ENCODE peak calls at places on chromosomes 1 and 21, in six cellular contexts. U is neuronal stem cell, I is mesenchymal stem cell, W is mesendoderm, O is H9, K is H1. C is an unnamed sample.

GRCh38 chr1:15007842-15008241 is 145.7 kb upstream of the TMEM51 start:
- DNase-seq in K (no peak), U (no peak), W (no peak), I (no peak), O (no peak), C (no peak)

GRCh38 chr1:218939095-218939494 is 234.6 kb upstream of the LYPLAL1 start:
- DNase-seq in K (no peak), I (no peak), U (no peak), O (no peak), W (no peak), C (no peak)

GRCh38 chr1:80882552-80882951 is 918.2 kb upstream of the ADGRL2 start:
- DNase-seq in U (no peak), I (peak), K (no peak), O (no peak), W (peak), C (peak)

GRCh38 chr1:42844592-42845140 is 1.7 kb upstream of the ZNF691 start:
- DNase-seq in W (no peak), O (no peak), U (no peak), K (no peak), I (peak), C (peak)

GRCh38 chr1:42783092-42783491 is 1.7 kb upstream of the TMEM269 start:
- DNase-seq in I (no peak), U (no peak), O (no peak), K (no peak), W (no peak), C (no peak)

GRCh38 chr1:25871086-25871703 is 4.3 kb downstream of the PAQR7 start:
- DNase-seq in O (no peak), I (no peak), K (no peak), U (no peak), W (peak), C (no peak)

GRCh38 chr1:55322842-55323241 is 107.7 kb upstream of the USP24 start:
- DNase-seq in U (no peak), O (no peak), W (no peak), I (no peak), K (no peak), C (no peak)

GRCh38 chr1:8754993-8755392 is 62.4 kb downstream of the RERE start:
- DNase-seq in U (no peak), W (no peak), I (no peak), K (no peak), O (no peak), C (no peak)

GRCh38 chr1:243667133-243667532 is 182.9 kb downstream of the AKT3 start:
- DNase-seq in K (no peak), O (no peak), W (no peak), I (no peak), U (no peak), C (no peak)

GRCh38 chr1:44101356-44101755 is 17.3 kb upstream of the KLF17 start:
- DNase-seq in I (no peak), O (no peak), U (no peak), W (no peak), K (no peak), C (peak)

GRCh38 chr1:230938924-230939368 is 39.7 kb downstream of the TTC13 start:
- DNase-seq in I (no peak), K (no peak), W (no peak), U (no peak), O (no peak), C (no peak)

GRCh38 chr1:98078586-98078985 is 157.8 kb upstream of the DPYD start:
- DNase-seq in W (no peak), K (no peak), U (no peak), O (no peak), I (no peak), C (peak)

GRCh38 chr1:174158767-174159252 is 510 bp upstream of the RABGAP1L start:
- DNase-seq in K (no peak), I (no peak), U (peak), O (no peak), W (no peak), C (no peak)

GRCh38 chr1:190453550-190453949 is 24.1 kb downstream of the BRINP3 start:
- DNase-seq in O (no peak), W (no peak), K (no peak), I (no peak), U (no peak), C (peak)

GRCh38 chr1:240134596-240134995 is 42.9 kb downstream of the FMN2 start:
- DNase-seq in O (no peak), W (no peak), K (no peak), U (no peak), I (no peak), C (peak)

GRCh38 chr1:248404024-248404423 is 1.2 kb downstream of the OR2T1 start:
- DNase-seq in I (peak), K (no peak), W (peak), O (no peak), U (peak), C (peak)

GRCh38 chr1:109904105-109904817 is 6.4 kb upstream of the CSF1 start:
- DNase-seq in I (no peak), O (no peak), U (no peak), W (no peak), K (no peak), C (no peak)

GRCh38 chr1:161763522-161764098 is 2.5 kb upstream of the ATF6 start:
- DNase-seq in I (peak), W (peak), K (no peak), U (no peak), O (no peak), C (no peak)

GRCh38 chr1:156233421-156234127 is 8.4 kb upstream of the BGLAP start:
- DNase-seq in K (no peak), W (peak), I (peak), O (no peak), U (no peak), C (peak)

GRCh38 chr21:33901421-33902288 is 13.9 kb downstream of the ATP5PO start:
- DNase-seq in U (no peak), K (peak), O (peak), I (peak), W (peak), C (peak)

DNA sequence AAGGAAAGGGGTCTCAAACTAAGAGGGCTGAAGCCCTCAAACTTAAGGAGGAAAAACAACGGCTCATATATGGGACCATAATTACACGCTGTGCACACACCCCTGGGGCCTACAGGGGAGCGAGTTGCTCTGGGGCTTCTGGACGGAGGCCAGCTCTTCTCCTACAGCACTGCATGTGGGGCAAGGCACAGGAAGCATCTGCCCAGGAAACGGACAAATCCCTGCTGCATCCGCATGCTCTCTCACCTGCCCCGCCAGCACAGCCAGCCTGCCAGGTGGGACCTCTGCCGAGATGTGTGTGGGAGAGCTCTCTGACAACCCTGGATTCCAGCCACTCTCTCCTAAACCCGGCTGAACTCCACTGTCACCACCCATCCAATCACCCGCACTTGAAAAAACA is 54.1 kb downstream of the MRPL37 start:
- DNase-seq in O (no peak), W (no peak), K (no peak), I (no peak), U (no peak), C (peak)
- H3K18ac ChIP-seq in O (no peak), W (no peak), K (no peak), I (no peak), U (no peak), C (no peak)

GRCh38 chr1:71072273-71072672 is 8.6 kb downstream of the ZRANB2 start:
- DNase-seq in K (no peak), O (no peak), U (no peak), I (no peak), W (no peak), C (no peak)

GRCh38 chr1:71071720-71072119 is 9.1 kb downstream of the ZRANB2 start:
- DNase-seq in U (no peak), W (no peak), K (no peak), I (no peak), O (no peak), C (no peak)

DNA sequence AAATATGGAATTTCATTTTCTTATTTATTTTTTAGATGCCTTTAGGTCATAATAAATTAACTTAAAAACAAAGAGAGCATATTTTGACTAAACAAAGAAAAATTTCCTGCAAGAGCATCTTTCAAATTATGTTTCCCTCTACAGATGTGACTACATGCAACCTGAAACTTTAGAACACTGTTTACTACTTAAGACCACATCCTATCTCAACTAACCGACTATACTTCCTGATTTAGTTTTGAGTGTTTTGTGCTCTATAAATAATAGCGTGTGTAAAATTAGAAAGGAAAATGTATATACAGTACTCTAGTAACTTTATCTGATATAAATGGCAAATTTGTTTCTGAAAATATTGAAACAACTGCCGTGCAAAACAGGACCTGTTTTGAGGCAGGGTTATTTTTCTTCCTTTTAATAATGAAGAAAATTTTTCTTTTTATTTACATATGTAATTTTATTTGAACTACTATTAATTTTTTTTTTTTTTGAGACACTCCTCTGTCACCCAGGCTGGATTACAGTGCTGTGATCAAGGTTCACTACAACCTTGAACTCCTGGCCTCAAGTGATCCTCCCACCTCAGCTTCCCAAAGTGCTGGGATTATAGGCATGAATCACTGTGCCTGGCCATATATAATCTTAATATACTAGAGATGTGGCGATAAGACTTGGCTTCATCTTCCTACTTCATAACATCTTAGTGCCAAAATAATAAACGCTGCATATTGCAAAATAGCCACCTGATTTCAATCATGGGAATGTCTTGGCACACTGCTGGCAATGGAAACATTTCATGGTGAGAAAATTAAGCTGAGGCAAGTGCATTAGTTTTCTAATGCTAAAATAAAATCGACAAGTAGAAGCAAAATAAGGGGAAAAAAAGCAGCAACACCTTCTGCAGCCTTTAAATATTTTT is 12.3 kb downstream of the ZRANB2 start:
- DNase-seq in O (no peak), U (no peak), K (no peak), I (no peak), W (no peak), C (no peak)
- H2BK15ac ChIP-seq in O (no peak), U (no peak), K (no peak), I (no peak), W (no peak), C (no peak)

GRCh38 chr1:37514350-37515184 is at the start of gene MEAF6:
- DNase-seq in W (peak), I (peak), K (peak), O (peak), U (peak), C (peak)
- H3K18ac ChIP-seq in W (peak), I (peak), K (peak), O (peak), U (peak), C (peak)

GRCh38 chr1:11525151-11525505 is 46.2 kb downstream of the DISP3 start:
- DNase-seq in W (no peak), O (no peak), I (no peak), K (no peak), U (no peak), C (no peak)

GRCh38 chr1:11527541-11528452 is 48.8 kb downstream of the DISP3 start:
- DNase-seq in W (no peak), U (no peak), O (peak), K (no peak), I (no peak), C (no peak)

GRCh38 chr1:11525516-11525915 is 46.6 kb downstream of the DISP3 start:
- DNase-seq in U (no peak), I (no peak), W (no peak), O (no peak), K (no peak), C (no peak)

GRCh38 chr1:11524465-11525150 is 45.7 kb downstream of the DISP3 start:
- DNase-seq in O (no peak), I (no peak), U (no peak), W (no peak), K (no peak), C (no peak)

DNA sequence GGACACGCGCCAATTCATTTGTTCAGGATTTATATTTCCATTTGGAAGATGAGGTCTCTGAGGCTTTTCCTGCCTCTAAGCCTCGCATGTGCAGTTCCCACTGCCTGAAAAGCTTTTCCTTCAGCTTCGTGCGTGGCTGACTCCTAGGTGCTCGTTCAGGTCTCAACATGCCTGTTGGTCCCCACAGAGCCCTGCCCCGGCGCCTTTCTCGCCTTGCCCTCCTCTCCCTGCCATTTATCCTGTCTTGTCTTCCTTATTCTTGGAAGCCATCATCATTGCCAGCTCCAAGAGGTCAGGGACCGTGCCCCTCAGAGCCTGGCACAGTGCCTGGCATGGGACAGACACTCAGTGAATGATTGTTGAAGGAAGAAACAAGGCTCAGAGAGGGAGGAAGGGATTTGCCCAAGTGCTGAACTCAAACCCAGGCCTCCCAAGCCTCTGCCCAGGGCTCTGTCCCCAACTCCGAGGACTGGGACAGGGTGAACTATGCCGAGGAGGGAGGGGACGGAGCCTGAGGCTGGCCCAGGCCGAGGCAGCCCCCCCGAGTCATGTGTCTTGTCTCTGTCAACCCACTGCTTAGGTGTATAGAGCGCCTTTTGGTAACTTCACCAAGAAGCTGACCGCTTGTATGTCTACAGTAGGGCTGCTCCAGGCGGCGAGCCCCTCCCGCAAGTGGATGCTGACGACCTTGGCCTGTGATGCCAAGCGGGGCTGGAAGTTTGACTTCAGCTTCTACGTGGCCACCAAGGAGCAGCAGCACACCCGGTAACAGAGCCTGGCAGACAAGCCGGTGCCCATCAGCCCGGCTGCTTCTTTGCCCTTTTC is 47.3 kb downstream of the DISP3 start:
- DNase-seq in W (no peak), K (no peak), U (no peak), O (no peak), I (no peak), C (no peak)
- H2BK15ac ChIP-seq in W (no peak), K (no peak), U (peak), O (no peak), I (no peak), C (no peak)

GRCh38 chr1:40901886-40902633 is 39.9 kb upstream of the CITED4 start:
- DNase-seq in W (peak), I (peak), U (no peak), O (peak), K (no peak), C (peak)
- H3K18ac ChIP-seq in W (no peak), I (no peak), U (no peak), O (no peak), K (no peak), C (peak)

GRCh38 chr1:67372898-67373297 is 57.3 kb downstream of the SERBP1 start:
- DNase-seq in K (no peak), U (no peak), O (no peak), W (no peak), I (no peak), C (no peak)

GRCh38 chr1:67367370-67368345 is 60.0 kb downstream of the IL12RB2 start:
- DNase-seq in U (no peak), O (no peak), K (no peak), I (peak), W (no peak), C (peak)

GRCh38 chr1:67372136-67372535 is 58.1 kb downstream of the SERBP1 start:
- DNase-seq in O (no peak), I (peak), W (no peak), U (no peak), K (no peak), C (peak)

GRCh38 chr1:67371043-67371442 is 59.2 kb downstream of the SERBP1 start:
- DNase-seq in I (no peak), K (no peak), W (no peak), O (no peak), U (no peak), C (no peak)

DNA sequence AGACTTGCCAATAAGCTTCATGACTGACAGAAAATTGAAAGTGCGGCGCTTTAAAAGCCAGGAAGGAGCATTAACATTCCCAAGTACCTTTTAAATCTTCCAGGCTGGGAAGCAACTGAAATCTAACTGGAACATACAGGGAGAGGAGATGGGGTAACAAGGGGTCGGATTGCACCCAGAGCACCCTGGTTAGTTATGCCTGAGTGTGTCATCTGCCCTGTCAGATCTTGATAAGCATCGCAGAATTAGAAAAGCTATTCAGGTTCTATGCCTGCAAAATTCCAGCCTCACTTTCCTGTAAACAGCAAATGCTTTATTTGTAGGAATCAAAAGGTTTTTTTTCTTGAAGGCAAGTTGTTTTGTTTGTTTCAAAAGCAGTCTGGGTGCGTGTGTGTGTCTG is 58.5 kb downstream of the SERBP1 start:
- DNase-seq in U (no peak), K (no peak), W (peak), I (peak), O (no peak), C (peak)
- H2BK15ac ChIP-seq in U (no peak), K (no peak), W (no peak), I (no peak), O (no peak), C (no peak)

GRCh38 chr1:67430358-67431155 is at the start of gene SERBP1:
- DNase-seq in K (peak), U (peak), I (peak), O (peak), W (peak), C (peak)
- H3K18ac ChIP-seq in K (peak), U (peak), I (peak), O (peak), W (peak), C (no peak)

GRCh38 chr1:232248276-232248803 is 381.6 kb downstream of the SIPA1L2 start:
- DNase-seq in I (no peak), O (no peak), K (no peak), W (no peak), U (no peak), C (no peak)
- H2BK15ac ChIP-seq in I (no peak), O (no peak), K (no peak), W (no peak), U (no peak), C (no peak)

GRCh38 chr1:54297596-54298283 is 97.8 kb downstream of the MRPL37 start:
- DNase-seq in O (no peak), W (no peak), K (no peak), U (peak), I (no peak), C (no peak)
- H3K18ac ChIP-seq in O (no peak), W (no peak), K (no peak), U (no peak), I (peak), C (no peak)

C was measured in IMR-90.